ENCODE peak calls at places on chromosomes 5 and 9, in ten cellular contexts. G is NCI-H1092; A is suprapubic skin; I is NAMALWA; W is activated T-cell treated with anti-CD3 and anti-CD28 coated beads for 24 hours; X is GM19239; H is stimulated activated naive CD4-positive, alpha-beta T cell; R is activated CD8-positive, alpha-beta memory T cell treated with anti-CD3 and anti-CD28 coated beads for 4 hours; Q is fibroblast of pulmonary artery; S is activated naive CD8-positive, alpha-beta T cell treated with anti-CD3 and anti-CD28 coated beads, Interleukin-2, amount 50 U/mL, for 24 hours. L is an unnamed sample.

GRCh38 chr9:12777149-12778010 is 2.6 kb downstream of the LURAP1L start:
- DNase-seq in X (no peak), R (no peak), A (no peak), S (no peak), G (no peak), I (no peak), H (no peak), W (no peak), Q (no peak), L (peak)

GRCh38 chr5:106415541-106415940 is 1255.2 kb downstream of the EFNA5 start:
- DNase-seq in A (no peak), Q (peak), W (no peak), G (no peak), X (no peak), I (no peak), S (no peak), R (no peak), H (no peak), L (no peak)

GRCh38 chr5:160419458-160420330 is 813 bp upstream of the SLU7 start:
- DNase-seq in R (no peak), I (no peak), H (no peak), G (no peak), W (no peak), A (no peak), S (no peak), X (no peak), Q (no peak), L (no peak)

GRCh38 chr9:34170252-34170915 is 8.5 kb upstream of the UBAP1 start:
- DNase-seq in X (no peak), G (no peak), I (no peak), S (no peak), W (no peak), R (no peak), H (no peak), Q (no peak), A (no peak), L (no peak)

GRCh38 chr5:43191740-43192557 is at the start of gene NIM1K:
- DNase-seq in R (no peak), W (peak), Q (peak), X (peak), H (no peak), G (peak), A (peak), S (peak), I (no peak), L (no peak)

GRCh38 chr5:144484124-144484897 is 313.6 kb downstream of the KCTD16 start:
- DNase-seq in I (no peak), A (no peak), X (no peak), H (no peak), Q (peak), S (no peak), G (no peak), W (no peak), R (no peak), L (peak)

GRCh38 chr9:82101475-82101874 is 112.9 kb downstream of the SPATA31D1 start:
- DNase-seq in H (no peak), R (no peak), I (peak), X (no peak), G (no peak), A (no peak), Q (no peak), S (no peak), W (no peak), L (no peak)

GRCh38 chr5:93158841-93159240 is 422.2 kb downstream of the NR2F1-AS1 start:
- DNase-seq in I (no peak), G (no peak), H (no peak), S (no peak), A (no peak), R (no peak), Q (no peak), X (no peak), W (no peak), L (no peak)

GRCh38 chr9:33229359-33230120 is 10.4 kb upstream of the SPINK4 start:
- DNase-seq in H (no peak), A (no peak), G (peak), S (no peak), I (peak), Q (no peak), W (no peak), X (no peak), R (no peak), L (peak)

GRCh38 chr5:125129151-125129806 is 382.8 kb upstream of the ZNF608 start:
- DNase-seq in X (no peak), R (no peak), Q (no peak), W (no peak), A (no peak), I (no peak), S (no peak), G (no peak), H (no peak), L (no peak)

GRCh38 chr9:89924611-89925010 is 319.8 kb downstream of the GADD45G start:
- DNase-seq in R (no peak), A (no peak), H (no peak), S (no peak), X (no peak), G (no peak), Q (no peak), W (no peak), I (no peak), L (no peak)

GRCh38 chr5:41527201-41527779 is 16.9 kb upstream of the PLCXD3 start:
- DNase-seq in X (no peak), I (no peak), R (no peak), S (no peak), G (no peak), H (no peak), W (no peak), A (no peak), Q (peak), L (peak)

GRCh38 chr9:124126571-124127289 is 115.2 kb downstream of the LHX2 start:
- DNase-seq in R (peak), H (peak), G (peak), A (peak), S (peak), W (peak), X (peak), I (peak), Q (peak), L (peak)

GRCh38 chr5:41263335-41263734 is 50.0 kb upstream of the C6 start:
- DNase-seq in G (no peak), A (no peak), W (no peak), R (no peak), Q (no peak), S (no peak), I (no peak), H (no peak), X (no peak), L (no peak)

GRCh38 chr5:54638090-54638489 is 120.5 kb downstream of the SNX18 start:
- DNase-seq in G (no peak), S (no peak), W (no peak), R (no peak), X (no peak), Q (no peak), H (no peak), I (no peak), A (no peak), L (no peak)

GRCh38 chr5:112119527-112119926 is 299.6 kb downstream of the EPB41L4A start:
- DNase-seq in X (no peak), A (no peak), S (no peak), G (no peak), Q (no peak), R (no peak), I (peak), W (no peak), H (no peak), L (no peak)

GRCh38 chr9:32552172-32552872 is at the start of the genes SMIM27 and TOPORS:
- DNase-seq in I (peak), W (peak), G (peak), X (peak), A (peak), Q (peak), R (peak), H (peak), S (peak), L (peak)

GRCh38 chr5:77563475-77563874 is 71.4 kb upstream of the WDR41 start:
- DNase-seq in X (no peak), R (no peak), I (no peak), G (peak), Q (peak), S (no peak), A (no peak), H (no peak), W (no peak), L (no peak)

GRCh38 chr9:16321461-16322119 is 548.9 kb downstream of the BNC2 start:
- DNase-seq in A (peak), Q (peak), I (no peak), R (no peak), G (no peak), H (no peak), X (no peak), W (no peak), S (no peak), L (no peak)

GRCh38 chr9:121670447-121670846 is 19.0 kb downstream of the DAB2IP start:
- DNase-seq in W (no peak), X (no peak), A (no peak), S (no peak), R (no peak), H (no peak), G (no peak), I (no peak), Q (peak), L (no peak)

L was measured in kidney glomerular epithelial cell.